ENCODE peak calls at places on chromosomes 16 and 17, in five cellular contexts. W is GM23338, D is K562, C is GM12878, K is HepG2. A is an unnamed sample.

GRCh38 chr17:68981288-68981687 is 26.1 kb upstream of the ABCA8 start:
- DNase-seq in W (no peak), D (no peak), C (peak), K (peak), A (no peak)

GRCh38 chr16:55250641-55251550 is 73.1 kb upstream of the IRX6 start:
- DNase-seq in W (no peak), D (no peak), C (no peak), K (no peak), A (no peak)

GRCh38 chr16:10676284-10676683 is 18.4 kb downstream of the TEKT5 start:
- DNase-seq in W (no peak), D (no peak), C (no peak), K (no peak), A (no peak)

GRCh38 chr16:67372664-67373063 is 20.6 kb downstream of the TPPP3 start:
- DNase-seq in W (peak), D (no peak), C (no peak), K (no peak), A (no peak)

GRCh38 chr17:9307313-9307998 is 268.2 kb downstream of the STX8 start:
- DNase-seq in W (no peak), D (no peak), C (no peak), K (no peak), A (no peak)

GRCh38 chr17:50787106-50787505 is 19.8 kb upstream of the ANKRD40CL start:
- DNase-seq in W (no peak), D (no peak), C (no peak), K (no peak), A (no peak)

GRCh38 chr17:65459667-65460415 is 101.6 kb downstream of the AXIN2 start:
- DNase-seq in W (peak), D (no peak), C (no peak), K (no peak), A (no peak)

GRCh38 chr16:2598133-2598641 is 60.4 kb downstream of the PDPK1 start:
- DNase-seq in W (no peak), D (no peak), C (no peak), K (no peak), A (no peak)

GRCh38 chr17:64328875-64329405 is 61.7 kb downstream of the PECAM1 start:
- DNase-seq in W (no peak), D (no peak), C (no peak), K (no peak), A (no peak)

GRCh38 chr16:13148836-13149235 is 247.4 kb downstream of the SHISA9 start:
- DNase-seq in W (no peak), D (no peak), C (no peak), K (no peak), A (no peak)

GRCh38 chr17:57707892-57708291 is 37.2 kb downstream of the CCDC182 start:
- DNase-seq in W (peak), D (no peak), C (no peak), K (no peak), A (peak)

GRCh38 chr17:63480826-63481487 is 4.1 kb downstream of the ACE start:
- DNase-seq in W (no peak), D (no peak), C (no peak), K (no peak), A (no peak)

GRCh38 chr16:72989203-72989991 is 58.5 kb downstream of the ZFHX3 start:
- DNase-seq in W (no peak), D (no peak), C (no peak), K (no peak), A (no peak)

GRCh38 chr16:12874135-12874534 is 27.3 kb upstream of the SHISA9 start:
- DNase-seq in W (peak), D (no peak), C (no peak), K (no peak), A (no peak)

GRCh38 chr17:6069611-6070279 is 434 bp upstream of the WSCD1 start:
- DNase-seq in W (peak), D (no peak), C (no peak), K (no peak), A (no peak)

GRCh38 chr16:850668-851067 is 50.1 kb upstream of the GNG13 start:
- DNase-seq in W (no peak), D (no peak), C (no peak), K (no peak), A (no peak)

GRCh38 chr17:8488931-8489330 is 53.2 kb downstream of the NDEL1 start:
- DNase-seq in W (no peak), D (no peak), C (no peak), K (no peak), A (no peak)

GRCh38 chr16:83351846-83352245 is 455.9 kb upstream of the HSBP1 start:
- DNase-seq in W (no peak), D (no peak), C (no peak), K (no peak), A (no peak)

DNA sequence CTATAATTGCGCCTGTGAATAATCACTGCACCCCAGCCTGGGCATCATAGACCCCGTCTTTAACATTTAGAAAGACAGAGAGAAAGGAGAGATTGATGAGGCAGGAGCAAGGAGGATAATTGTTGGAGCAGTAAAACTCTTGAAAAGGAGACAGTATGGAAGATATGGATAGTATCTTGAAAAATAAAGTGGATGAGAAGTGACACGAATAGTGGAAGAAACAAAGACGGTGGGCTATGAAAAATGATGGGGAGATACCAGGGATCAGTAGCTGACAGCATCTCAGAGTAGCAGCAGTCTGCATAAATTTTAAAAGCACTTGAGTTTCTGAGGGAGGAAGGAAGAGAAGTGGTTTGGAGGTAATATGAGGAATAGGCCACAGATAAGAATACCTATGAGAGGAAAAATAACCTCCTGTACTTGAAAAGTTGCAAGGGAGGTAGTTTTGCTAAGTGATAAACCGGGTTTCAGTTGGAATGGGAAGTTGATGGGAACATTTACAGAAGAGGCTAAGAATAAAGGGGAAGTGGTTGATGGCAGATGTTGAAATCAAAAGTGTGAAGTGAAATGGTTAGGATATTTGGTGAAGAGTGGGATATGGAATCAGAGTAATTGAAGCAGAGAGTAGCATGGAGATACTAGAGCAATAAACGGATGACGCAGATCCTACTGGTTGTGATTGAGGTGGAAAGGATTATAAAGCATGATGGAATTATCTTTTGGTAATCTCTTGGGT is 1.8 kb upstream of the PPM1D start:
- DNase-seq in W (no peak), D (no peak), C (no peak), K (no peak), A (no peak)
- TF ChIP-seq CREB1 in W (no peak), D (no peak), C (no peak), K (no peak), A (no peak)

GRCh38 chr17:81412490-81413093 is 17.3 kb downstream of the BAHCC1 start:
- DNase-seq in W (no peak), D (peak), C (no peak), K (no peak), A (no peak)
- TF ChIP-seq CREB1 in W (no peak), D (no peak), C (peak), K (no peak), A (no peak)

GRCh38 chr17:71149607-71150006 is 971.2 kb upstream of the SOX9 start:
- DNase-seq in W (no peak), D (no peak), C (no peak), K (no peak), A (no peak)

GRCh38 chr17:71145486-71145885 is 975.3 kb upstream of the SOX9 start:
- DNase-seq in W (no peak), D (no peak), C (no peak), K (no peak), A (no peak)

GRCh38 chr17:71142333-71142732 is 973.0 kb downstream of the KCNJ2 start:
- DNase-seq in W (no peak), D (no peak), C (no peak), K (no peak), A (no peak)

GRCh38 chr17:71147906-71148305 is 972.9 kb upstream of the SOX9 start:
- DNase-seq in W (no peak), D (no peak), C (no peak), K (no peak), A (no peak)
- TF ChIP-seq CREB1 in W (no peak), D (no peak), C (no peak), K (no peak), A (no peak)

GRCh38 chr17:46024590-46024989 is 25.5 kb downstream of the STH start:
- DNase-seq in W (no peak), D (no peak), C (no peak), K (no peak), A (no peak)
- TF ChIP-seq CREB1 in W (no peak), D (no peak), C (no peak), K (no peak), A (no peak)